ENCODE peak calls at places on chromosome 5, in four cellular contexts. B is GM23338; K is CD4-positive, alpha-beta memory T cell; E is breast epithelium. X is an unnamed sample. For H3K4me1, the result is how much of the 10 kb centered on the place peaks cover.

GRCh38 chr5:138884554-138884953 is 9.4 kb upstream of the LRRTM2 start:
- DNase-seq in B (peak), K (no peak), E (no peak), X (no peak)

GRCh38 chr5:57902035-57902434 is 419.4 kb upstream of the ACTBL2 start:
- DNase-seq in E (no peak), K (no peak), B (no peak), X (no peak)

GRCh38 chr5:16853511-16853910 is 82.6 kb downstream of the MYO10 start:
- DNase-seq in B (no peak), K (no peak), E (no peak), X (no peak)

GRCh38 chr5:452856-453710 is 10.1 kb downstream of the EXOC3 start:
- DNase-seq in E (no peak), B (no peak), K (no peak), X (no peak)

GRCh38 chr5:89397096-89397495 is 514.1 kb upstream of the MEF2C start:
- DNase-seq in B (no peak), E (no peak), K (no peak), X (no peak)

GRCh38 chr5:114418546-114419388 is 56.9 kb downstream of the KCNN2 start:
- DNase-seq in B (no peak), E (no peak), K (no peak), X (no peak)

GRCh38 chr5:57841671-57842375 is 359.2 kb upstream of the ACTBL2 start:
- DNase-seq in K (no peak), B (peak), E (no peak), X (no peak)

GRCh38 chr5:59648949-59649921 is 244.3 kb downstream of the PDE4D start:
- DNase-seq in K (no peak), E (no peak), B (no peak), X (no peak)

GRCh38 chr5:42035526-42035925 is 110.4 kb downstream of the FBXO4 start:
- DNase-seq in B (no peak), E (no peak), K (no peak), X (no peak)

GRCh38 chr5:111394580-111394979 is 117.8 kb downstream of the STARD4 start:
- DNase-seq in E (no peak), K (no peak), B (no peak), X (no peak)

GRCh38 chr5:178284095-178284675 is 51.6 kb upstream of the PHYKPL start:
- DNase-seq in B (peak), K (no peak), E (no peak), X (peak)

GRCh38 chr5:24110019-24110615 is 534.7 kb downstream of the CDH10 start:
- DNase-seq in E (no peak), B (peak), K (no peak), X (no peak)

GRCh38 chr5:99004960-99005359 is 76.2 kb upstream of the CHD1 start:
- DNase-seq in B (no peak), K (peak), E (no peak), X (peak)

GRCh38 chr5:72702881-72703434 is 113.5 kb upstream of the TNPO1 start:
- DNase-seq in K (no peak), B (no peak), E (no peak), X (no peak)

GRCh38 chr5:42949348-42950090 is 90.6 kb downstream of the ANXA2R start:
- DNase-seq in K (peak), B (peak), E (no peak), X (peak)

GRCh38 chr5:33310471-33310870 is 130.3 kb upstream of the TARS1 start:
- DNase-seq in B (no peak), K (no peak), E (no peak), X (no peak)

GRCh38 chr5:123422433-123423277 is 548 bp downstream of the CEP120 start:
- DNase-seq in K (peak), B (no peak), E (no peak), X (peak)

GRCh38 chr5:56024810-56025302 is 30.1 kb upstream of the IL6ST start:
- DNase-seq in B (no peak), K (no peak), E (no peak), X (no peak)

GRCh38 chr5:64158827-64159226 is 6.8 kb upstream of the RNF180 start:
- DNase-seq in K (no peak), B (no peak), E (no peak), X (no peak)

GRCh38 chr5:54745599-54745998 is 228.0 kb downstream of the SNX18 start:
- DNase-seq in E (no peak), B (no peak), K (no peak), X (peak)

GRCh38 chr5:90367879-90368278 is 41.7 kb downstream of the CETN3 start:
- DNase-seq in K (no peak), E (no peak), B (no peak), X (no peak)

GRCh38 chr5:104265531-104266130 is 703.0 kb upstream of the NUDT12 start:
- DNase-seq in K (no peak), B (peak), E (no peak), X (no peak)

GRCh38 chr5:179974281-179974945 is 66.7 kb upstream of the TBC1D9B start:
- DNase-seq in K (no peak), B (no peak), E (no peak), X (no peak)

DNA sequence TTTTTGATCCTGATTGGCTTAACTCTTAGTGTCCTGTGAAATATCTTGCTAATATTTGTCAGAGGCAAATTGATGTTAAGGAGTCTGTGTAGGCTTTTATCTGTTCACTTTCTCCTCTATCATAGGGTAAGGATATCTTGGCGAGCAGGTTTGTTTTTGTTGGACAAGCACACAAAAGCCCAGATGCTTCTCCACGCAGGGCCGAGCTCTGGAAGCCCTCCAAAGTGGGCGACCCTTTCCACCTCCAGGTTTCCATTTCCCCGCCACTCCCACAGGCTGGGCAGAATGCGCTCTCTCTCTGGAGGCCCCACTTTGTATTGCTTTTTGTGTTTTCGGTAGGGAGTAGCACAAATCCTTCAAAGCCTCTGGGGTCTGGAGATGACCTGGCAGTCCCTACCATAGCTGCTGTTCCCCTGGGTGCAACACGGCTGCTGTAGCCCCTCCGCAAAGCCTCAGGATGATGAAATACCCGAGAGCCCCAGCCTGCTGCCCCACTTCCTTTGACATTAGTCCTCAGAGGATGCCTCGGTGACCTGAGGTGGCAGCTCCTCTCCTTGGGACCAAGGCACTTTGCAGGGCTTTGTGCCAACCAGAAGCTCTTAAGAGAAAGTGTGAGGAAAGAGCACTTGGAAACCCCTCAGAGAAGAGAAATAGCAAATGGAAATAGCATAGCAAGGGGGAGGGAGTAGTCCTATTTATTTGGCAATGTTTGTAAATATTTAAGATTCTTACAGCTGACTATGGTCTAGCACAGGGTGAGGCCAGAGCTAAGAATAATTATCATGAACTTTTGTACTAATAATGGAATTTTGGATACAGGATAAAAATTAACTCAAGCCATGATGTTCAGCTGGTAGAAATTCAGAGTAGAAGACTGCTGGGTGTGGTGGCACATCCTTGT is 122.8 kb downstream of the ARHGEF28 start:
- DNase-seq in E (no peak), K (no peak), B (no peak), X (no peak)
- H3K4me3 ChIP-seq in E (peak), K (no peak), B (no peak), X (no peak)

GRCh38 chr5:96742519-96742918 is 65.2 kb downstream of the ERAP1 start:
- DNase-seq in E (no peak), B (no peak), K (no peak), X (no peak)
- H3K27ac ChIP-seq in E (no peak), B (no peak), K (no peak), X (no peak)

GRCh38 chr5:143349127-143349526 is 54.4 kb downstream of the NR3C1 start:
- DNase-seq in E (no peak), K (no peak), B (no peak), X (no peak)
- H3K4me1 ChIP-seq in E (under half), K (half or more), B (under half), X (half or more)

GRCh38 chr5:127833999-127834953 is 131.1 kb downstream of the CCDC192 start:
- DNase-seq in E (no peak), K (no peak), B (no peak), X (no peak)

GRCh38 chr5:127827451-127827850 is 124.3 kb downstream of the CCDC192 start:
- DNase-seq in K (no peak), B (no peak), E (no peak), X (no peak)

GRCh38 chr5:127830157-127830556 is 127.0 kb downstream of the CCDC192 start:
- DNase-seq in B (no peak), E (no peak), K (no peak), X (no peak)

GRCh38 chr5:127830829-127831598 is 127.8 kb downstream of the CCDC192 start:
- DNase-seq in B (no peak), E (no peak), K (no peak), X (no peak)

DNA sequence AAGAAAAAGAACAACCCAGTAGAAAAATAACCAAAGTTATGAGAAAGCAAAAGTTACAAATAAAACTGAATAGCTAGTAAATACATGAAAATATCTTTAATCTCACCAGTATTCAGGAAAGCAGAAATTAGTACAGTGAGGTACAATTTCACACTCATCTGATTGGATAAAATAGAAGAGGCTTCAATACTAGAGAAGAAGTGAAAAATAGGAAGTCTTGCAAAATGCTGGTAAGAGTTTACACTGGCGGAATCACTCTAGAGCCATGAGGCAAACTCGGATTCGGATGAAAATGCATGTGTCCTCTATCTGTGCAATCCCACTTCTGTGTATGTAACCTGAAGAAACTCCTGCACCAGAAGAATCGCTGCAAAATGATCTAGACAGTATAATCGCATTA is 128.9 kb downstream of the CCDC192 start:
- DNase-seq in K (no peak), B (no peak), E (no peak), X (no peak)
- H3K4me3 ChIP-seq in K (no peak), B (no peak), E (no peak), X (no peak)

DNA sequence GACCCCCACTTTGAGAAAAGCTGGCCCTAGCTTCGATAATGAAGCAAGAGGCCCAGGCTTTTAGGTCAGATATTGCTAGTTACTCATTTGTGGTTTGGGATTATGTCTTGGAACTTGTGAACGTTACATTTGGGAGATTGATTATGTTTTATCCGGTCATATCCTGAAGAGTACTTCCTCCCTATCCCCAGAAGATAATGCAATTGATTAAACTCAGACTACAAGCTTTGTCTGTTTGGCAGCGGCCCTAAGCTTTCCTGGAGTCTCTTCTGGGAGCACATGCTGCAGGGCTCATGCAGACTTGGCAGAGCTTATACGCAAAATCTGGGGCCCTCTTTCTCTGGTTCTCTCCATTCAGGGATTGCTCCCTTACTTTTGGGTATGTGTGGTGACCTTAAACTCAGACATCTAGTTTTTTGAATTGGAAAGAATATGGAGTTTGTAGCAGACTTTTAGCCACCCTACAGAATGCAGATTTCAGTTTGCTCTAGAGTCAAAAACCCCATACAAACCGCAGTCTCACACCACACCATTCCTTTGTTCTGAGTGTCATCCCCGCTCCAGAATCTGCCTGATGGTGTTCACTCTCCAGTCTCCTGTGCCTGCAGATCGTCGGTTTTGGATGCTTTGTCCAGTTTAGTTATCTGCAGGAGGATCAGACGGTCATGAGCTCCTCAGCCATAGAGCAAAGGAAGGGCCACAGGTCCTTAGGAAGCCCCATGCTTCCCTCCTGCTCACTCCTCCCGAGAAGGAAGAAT is 449.5 kb upstream of the TRPC7 start:
- DNase-seq in K (no peak), E (no peak), B (no peak), X (no peak)
- H3K27ac ChIP-seq in K (no peak), E (no peak), B (no peak), X (no peak)

GRCh38 chr5:142091012-142091411 is 17.6 kb upstream of the NDFIP1 start:
- DNase-seq in K (no peak), B (no peak), E (no peak), X (no peak)
- H3K4me1 ChIP-seq in K (half or more), B (under half), E (under half), X (under half)

GRCh38 chr5:141051526-141051876 is 327 bp downstream of the PCDHB1 start:
- DNase-seq in E (no peak), B (peak), K (no peak), X (no peak)
- H3K4me3 ChIP-seq in E (peak), B (peak), K (no peak), X (no peak)

GRCh38 chr5:1633605-1634336 is 110.0 kb upstream of the LPCAT1 start:
- DNase-seq in B (peak), K (peak), E (peak), X (peak)

GRCh38 chr5:1637639-1638481 is 114.1 kb upstream of the LPCAT1 start:
- DNase-seq in K (no peak), B (no peak), E (peak), X (no peak)

GRCh38 chr5:1636981-1637638 is 113.3 kb upstream of the LPCAT1 start:
- DNase-seq in B (no peak), K (no peak), E (peak), X (no peak)

GRCh38 chr5:1638658-1639400 is 115.1 kb upstream of the LPCAT1 start:
- DNase-seq in K (no peak), B (no peak), E (peak), X (no peak)

GRCh38 chr5:1634337-1634661 is 110.5 kb upstream of the LPCAT1 start:
- DNase-seq in K (no peak), E (no peak), B (no peak), X (no peak)
- H3K27ac ChIP-seq in K (peak), E (peak), B (no peak), X (peak)

GRCh38 chr5:140181002-140181483 is 6.1 kb downstream of the CYSTM1 start:
- DNase-seq in K (no peak), B (no peak), E (no peak), X (no peak)

GRCh38 chr5:140175367-140176027 is 509 bp downstream of the CYSTM1 start:
- DNase-seq in K (peak), B (peak), E (peak), X (peak)

GRCh38 chr5:140176028-140176382 is 1.0 kb downstream of the CYSTM1 start:
- DNase-seq in B (peak), K (no peak), E (no peak), X (no peak)

GRCh38 chr5:140178482-140179116 is 3.6 kb downstream of the CYSTM1 start:
- DNase-seq in B (no peak), E (no peak), K (no peak), X (no peak)

GRCh38 chr5:140178082-140178410 is 3.1 kb downstream of the CYSTM1 start:
- DNase-seq in B (no peak), E (no peak), K (no peak), X (no peak)
- H3K4me1 ChIP-seq in B (under half), E (under half), K (under half), X (under half)

GRCh38 chr5:2747372-2748179 is 3.9 kb downstream of the IRX2 start:
- DNase-seq in B (no peak), E (no peak), K (no peak), X (no peak)
- H3K4me3 ChIP-seq in B (peak), E (peak), K (no peak), X (no peak)